ENCODE peak calls at places on chromosomes 1 and 21, in nine cellular contexts. K is H9, A is epithelial cell of esophagus, T is Calu3, Z is A549, J is fibroblast of mammary gland, G is AG09319, I is body of pancreas, Y is AG04450. R is an unnamed sample.

GRCh38 chr1:10152709-10153284 is 57.6 kb upstream of the KIF1B start:
- DNase-seq in I (peak), K (peak), Z (peak), J (peak), T (peak), Y (peak), G (no peak), A (peak), R (peak)

GRCh38 chr1:53552981-53553733 is 94.0 kb downstream of the DMRTB1 start:
- DNase-seq in Z (no peak), Y (no peak), A (peak), G (no peak), T (no peak), I (no peak), J (no peak), K (no peak), R (peak)

GRCh38 chr1:54927475-54928240 is 40.7 kb upstream of the DHCR24 start:
- DNase-seq in G (no peak), K (no peak), T (no peak), Y (no peak), Z (no peak), J (peak), I (peak), A (peak), R (no peak)

GRCh38 chr1:46004491-46004890 is 127.9 kb downstream of the PIK3R3 start:
- DNase-seq in Z (no peak), J (no peak), T (no peak), A (no peak), I (no peak), Y (no peak), K (no peak), G (no peak), R (no peak)

GRCh38 chr1:159964144-159964543 is 10.1 kb upstream of the SLAMF9 start:
- DNase-seq in G (no peak), Y (no peak), I (no peak), K (peak), A (no peak), Z (no peak), T (no peak), J (no peak), R (no peak)

GRCh38 chr1:107829083-107829771 is 135.8 kb downstream of the VAV3 start:
- DNase-seq in G (no peak), Y (no peak), K (no peak), T (no peak), Z (no peak), J (no peak), I (no peak), A (no peak), R (no peak)

GRCh38 chr1:85314726-85315125 is 38.3 kb upstream of the BCL10 start:
- DNase-seq in I (no peak), Z (no peak), A (no peak), K (no peak), G (peak), J (no peak), Y (no peak), T (no peak), R (no peak)

GRCh38 chr1:29809446-29810120 is 573.3 kb downstream of the PTPRU start:
- DNase-seq in K (peak), G (no peak), T (no peak), I (no peak), Y (no peak), A (no peak), Z (no peak), J (no peak), R (no peak)

GRCh38 chr1:11501491-11501897 is 22.5 kb downstream of the DISP3 start:
- DNase-seq in I (no peak), J (peak), K (peak), G (no peak), A (no peak), Y (no peak), Z (no peak), T (no peak), R (no peak)

GRCh38 chr1:39842030-39842678 is 41.1 kb downstream of the TRIT1 start:
- DNase-seq in T (no peak), Y (no peak), Z (no peak), A (no peak), I (no peak), K (no peak), J (no peak), G (no peak), R (no peak)

GRCh38 chr1:37430074-37430985 is 44.0 kb upstream of the ZC3H12A start:
- DNase-seq in Z (no peak), G (no peak), T (no peak), Y (no peak), J (no peak), A (no peak), I (no peak), K (no peak), R (no peak)

GRCh38 chr21:38596264-38597042 is 98.2 kb upstream of the ERG start:
- DNase-seq in K (no peak), Z (no peak), T (no peak), J (no peak), I (no peak), G (no peak), Y (no peak), A (peak), R (no peak)

GRCh38 chr21:38490411-38491020 is 7.8 kb downstream of the ERG start:
- DNase-seq in Y (no peak), A (no peak), Z (no peak), J (no peak), I (no peak), T (no peak), K (peak), G (no peak), R (no peak)

GRCh38 chr1:78237364-78237916 is 191.7 kb downstream of the GIPC2 start:
- DNase-seq in T (peak), G (no peak), A (peak), K (peak), Y (no peak), J (no peak), Z (no peak), I (peak), R (no peak)

GRCh38 chr1:152533327-152533938 is 19.2 kb downstream of the CRCT1 start:
- DNase-seq in J (peak), Y (no peak), K (no peak), T (peak), G (no peak), A (peak), I (peak), Z (peak), R (peak)
- TF ChIP-seq CTCF in J (peak), Y (peak), K (peak), T (peak), G (peak), A (peak), I (peak), Z (peak), R (peak)

DNA sequence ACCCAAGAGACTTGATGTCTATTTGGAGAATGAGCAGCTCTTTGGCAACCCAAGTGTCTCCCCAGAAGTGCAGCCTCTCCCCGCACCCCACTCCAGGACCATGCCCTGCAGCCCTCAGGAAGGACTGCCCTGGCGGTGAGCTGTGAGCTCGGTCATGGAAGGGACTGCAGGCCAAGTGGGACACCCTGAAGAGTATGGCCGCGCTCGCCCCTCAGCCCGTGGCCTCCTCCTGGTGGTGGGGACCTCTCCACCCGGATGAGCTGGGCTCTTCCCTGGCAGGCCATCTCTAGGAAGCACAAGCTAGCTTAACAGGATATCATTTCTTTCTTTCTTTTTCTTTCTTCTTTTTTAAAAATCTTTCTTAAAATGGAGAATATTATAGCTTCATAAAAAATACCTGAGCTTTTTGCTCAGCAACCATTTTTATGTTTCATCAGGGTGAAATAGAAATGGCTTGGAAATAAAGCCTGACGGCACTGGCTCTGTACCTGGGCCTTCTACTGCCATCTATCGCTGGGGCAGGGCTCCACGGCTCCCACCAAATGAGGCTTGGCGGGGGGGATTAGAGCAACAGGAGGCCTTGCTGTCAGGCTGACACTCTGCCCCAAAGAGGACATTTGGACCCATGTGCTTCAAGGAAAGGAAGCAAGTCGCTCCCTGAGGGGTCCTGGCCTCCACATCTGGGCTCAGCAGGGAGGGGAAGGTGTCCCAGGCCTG is 296.2 kb upstream of the VAMP3 start:
- DNase-seq in Z (no peak), A (no peak), J (no peak), I (no peak), T (no peak), K (no peak), G (no peak), Y (no peak), R (no peak)
- TF ChIP-seq CTCF in Z (peak), A (peak), J (no peak), I (no peak), T (no peak), K (peak), G (no peak), Y (peak), R (no peak)

DNA sequence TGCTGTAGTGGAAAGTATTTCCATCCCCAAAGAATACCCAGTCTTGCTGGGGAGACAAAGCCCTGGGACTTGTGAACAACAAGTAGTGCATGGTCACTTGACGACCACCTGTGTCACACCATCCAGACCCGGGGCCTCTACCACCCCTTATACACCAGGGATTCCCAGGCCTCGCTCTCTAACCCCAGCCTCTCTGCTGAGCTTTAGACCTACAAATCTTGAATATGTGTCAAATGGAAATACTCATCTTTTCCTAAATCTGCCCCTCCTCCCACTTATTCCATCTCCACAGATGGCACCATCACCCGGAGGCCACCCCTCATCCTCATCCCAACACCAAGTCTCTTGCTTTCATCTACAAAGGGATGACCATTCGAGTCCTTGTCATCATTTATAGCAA is 875 bp upstream of the RNASEL start:
- DNase-seq in T (no peak), J (no peak), Z (no peak), I (no peak), K (no peak), Y (no peak), G (no peak), A (no peak), R (no peak)
- TF ChIP-seq CTCF in T (no peak), J (no peak), Z (no peak), I (no peak), K (no peak), Y (no peak), G (no peak), A (no peak), R (no peak)

GRCh38 chr1:185821612-185822385 is 87.6 kb downstream of the HMCN1 start:
- DNase-seq in A (peak), K (no peak), Z (no peak), T (no peak), Y (no peak), G (no peak), J (no peak), I (no peak), R (no peak)
- TF ChIP-seq CTCF in A (no peak), K (no peak), Z (no peak), T (no peak), Y (peak), G (no peak), J (no peak), I (no peak), R (no peak)

GRCh38 chr1:6045110-6045502 is 582 bp upstream of the KCNAB2 start:
- DNase-seq in I (no peak), J (no peak), Y (no peak), K (no peak), T (no peak), G (no peak), Z (no peak), A (no peak), R (no peak)
- TF ChIP-seq CTCF in I (no peak), J (no peak), Y (no peak), K (no peak), T (no peak), G (no peak), Z (no peak), A (no peak), R (no peak)